ENCODE peak calls at places on chromosomes 7 and 10, in six cellular contexts. One of them, this sample, is unnamed.

GRCh38 chr7:99380823-99381663 is 6.5 kb downstream of the ARPC1B start:
- DNase-seq in K562: no peak
- DNase-seq in fibroblast of lung: no peak
- DNase-seq in IMR-90: no peak
- DNase-seq in colonic mucosa: peak
- DNase-seq in endodermal cell: no peak
- DNase-seq in this sample: no peak

GRCh38 chr7:28981282-28981555 is 23.1 kb upstream of the TRIL start:
- DNase-seq in colonic mucosa: no peak
- DNase-seq in endodermal cell: no peak
- DNase-seq in fibroblast of lung: no peak
- DNase-seq in K562: no peak
- DNase-seq in IMR-90: no peak
- DNase-seq in this sample: no peak

GRCh38 chr7:73520673-73521635 is 1.1 kb downstream of the BAZ1B start:
- DNase-seq in colonic mucosa: peak
- DNase-seq in fibroblast of lung: peak
- DNase-seq in endodermal cell: no peak
- DNase-seq in IMR-90: peak
- DNase-seq in K562: peak
- DNase-seq in this sample: peak

GRCh38 chr7:5574770-5575269 is 151.2 kb upstream of the TNRC18 start:
- DNase-seq in colonic mucosa: no peak
- DNase-seq in IMR-90: no peak
- DNase-seq in K562: peak
- DNase-seq in fibroblast of lung: no peak
- DNase-seq in endodermal cell: peak
- DNase-seq in this sample: peak

GRCh38 chr10:28130267-28130666 is 131.4 kb upstream of the ODAD2 start:
- DNase-seq in endodermal cell: no peak
- DNase-seq in K562: no peak
- DNase-seq in colonic mucosa: no peak
- DNase-seq in IMR-90: peak
- DNase-seq in fibroblast of lung: peak
- DNase-seq in this sample: peak

GRCh38 chr7:93719546-93719945 is 145.0 kb upstream of the CALCR start:
- DNase-seq in K562: peak
- DNase-seq in fibroblast of lung: peak
- DNase-seq in IMR-90: peak
- DNase-seq in colonic mucosa: no peak
- DNase-seq in endodermal cell: no peak
- DNase-seq in this sample: no peak

GRCh38 chr10:61285749-61286148 is 167.4 kb downstream of the TMEM26 start:
- DNase-seq in IMR-90: no peak
- DNase-seq in endodermal cell: peak
- DNase-seq in colonic mucosa: no peak
- DNase-seq in fibroblast of lung: peak
- DNase-seq in K562: no peak
- DNase-seq in this sample: no peak

GRCh38 chr7:7176421-7177043 is 5.8 kb upstream of the C1GALT1 start:
- DNase-seq in IMR-90: peak
- DNase-seq in colonic mucosa: no peak
- DNase-seq in endodermal cell: no peak
- DNase-seq in fibroblast of lung: peak
- DNase-seq in K562: peak
- DNase-seq in this sample: peak

GRCh38 chr10:1047937-1048336 is 982 bp downstream of the IDI1 start:
- DNase-seq in IMR-90: no peak
- DNase-seq in endodermal cell: peak
- DNase-seq in colonic mucosa: peak
- DNase-seq in K562: peak
- DNase-seq in fibroblast of lung: no peak
- DNase-seq in this sample: peak

GRCh38 chr10:132096223-132096622 is 30.5 kb downstream of the JAKMIP3 start:
- DNase-seq in K562: no peak
- DNase-seq in fibroblast of lung: no peak
- DNase-seq in endodermal cell: no peak
- DNase-seq in IMR-90: peak
- DNase-seq in colonic mucosa: no peak
- DNase-seq in this sample: no peak

GRCh38 chr7:47552631-47553030 is 29.3 kb downstream of the TNS3 start:
- DNase-seq in endodermal cell: no peak
- DNase-seq in K562: no peak
- DNase-seq in fibroblast of lung: peak
- DNase-seq in colonic mucosa: no peak
- DNase-seq in IMR-90: peak
- DNase-seq in this sample: no peak

GRCh38 chr10:29174389-29174788 is 114.5 kb upstream of the LYZL1 start:
- DNase-seq in colonic mucosa: no peak
- DNase-seq in endodermal cell: no peak
- DNase-seq in IMR-90: no peak
- DNase-seq in K562: peak
- DNase-seq in fibroblast of lung: no peak
- DNase-seq in this sample: no peak

GRCh38 chr10:6416892-6417512 is 163.1 kb downstream of the PRKCQ start:
- DNase-seq in fibroblast of lung: peak
- DNase-seq in endodermal cell: no peak
- DNase-seq in colonic mucosa: no peak
- DNase-seq in K562: peak
- DNase-seq in IMR-90: peak
- DNase-seq in this sample: peak

GRCh38 chr10:44460499-44460898 is 75.6 kb upstream of the CXCL12 start:
- DNase-seq in IMR-90: no peak
- DNase-seq in K562: no peak
- DNase-seq in fibroblast of lung: peak
- DNase-seq in endodermal cell: no peak
- DNase-seq in colonic mucosa: no peak
- DNase-seq in this sample: no peak

GRCh38 chr7:120052884-120053382 is 220.0 kb upstream of the KCND2 start:
- DNase-seq in IMR-90: peak
- DNase-seq in K562: peak
- DNase-seq in colonic mucosa: no peak
- DNase-seq in fibroblast of lung: peak
- DNase-seq in endodermal cell: no peak
- DNase-seq in this sample: peak

GRCh38 chr7:13411641-13412040 is 577.8 kb downstream of the ETV1 start:
- DNase-seq in K562: no peak
- DNase-seq in fibroblast of lung: no peak
- DNase-seq in endodermal cell: no peak
- DNase-seq in colonic mucosa: no peak
- DNase-seq in IMR-90: no peak
- DNase-seq in this sample: no peak

GRCh38 chr10:101644002-101644401 is 51.0 kb downstream of the FBXW4 start:
- DNase-seq in IMR-90: no peak
- DNase-seq in K562: no peak
- DNase-seq in fibroblast of lung: no peak
- DNase-seq in endodermal cell: peak
- DNase-seq in colonic mucosa: no peak
- DNase-seq in this sample: no peak

GRCh38 chr10:80104066-80104926 is 25.8 kb downstream of the TMEM254 start:
- DNase-seq in K562: no peak
- DNase-seq in fibroblast of lung: peak
- DNase-seq in endodermal cell: no peak
- DNase-seq in colonic mucosa: no peak
- DNase-seq in IMR-90: peak
- DNase-seq in this sample: peak

GRCh38 chr10:14556285-14556956 is 218.3 kb downstream of the FAM107B start:
- DNase-seq in colonic mucosa: no peak
- DNase-seq in fibroblast of lung: peak
- DNase-seq in endodermal cell: peak
- DNase-seq in IMR-90: peak
- DNase-seq in K562: peak
- DNase-seq in this sample: peak

GRCh38 chr10:25738776-25739175 is 195.3 kb upstream of the MYO3A start:
- DNase-seq in IMR-90: no peak
- DNase-seq in endodermal cell: no peak
- DNase-seq in fibroblast of lung: no peak
- DNase-seq in K562: no peak
- DNase-seq in colonic mucosa: no peak
- DNase-seq in this sample: no peak

GRCh38 chr10:101467286-101467770 is 113.4 kb downstream of the BTRC start:
- DNase-seq in K562: peak
- DNase-seq in fibroblast of lung: peak
- DNase-seq in endodermal cell: peak
- DNase-seq in IMR-90: peak
- DNase-seq in colonic mucosa: peak
- DNase-seq in this sample: peak

GRCh38 chr10:27819781-27820531 is 74.3 kb upstream of the MKX start:
- DNase-seq in endodermal cell: no peak
- DNase-seq in colonic mucosa: no peak
- DNase-seq in fibroblast of lung: peak
- DNase-seq in K562: no peak
- DNase-seq in IMR-90: peak
- DNase-seq in this sample: no peak

GRCh38 chr7:8435597-8436243 is 2.3 kb downstream of the NXPH1 start:
- DNase-seq in K562: no peak
- DNase-seq in endodermal cell: peak
- DNase-seq in fibroblast of lung: no peak
- DNase-seq in IMR-90: no peak
- DNase-seq in colonic mucosa: no peak
- DNase-seq in this sample: no peak

GRCh38 chr7:8434290-8435002 is 1.0 kb downstream of the NXPH1 start:
- DNase-seq in fibroblast of lung: no peak
- DNase-seq in K562: no peak
- DNase-seq in colonic mucosa: no peak
- DNase-seq in IMR-90: no peak
- DNase-seq in endodermal cell: peak
- DNase-seq in this sample: no peak

GRCh38 chr7:8436965-8437364 is 3.6 kb downstream of the NXPH1 start:
- DNase-seq in K562: peak
- DNase-seq in colonic mucosa: peak
- DNase-seq in endodermal cell: peak
- DNase-seq in fibroblast of lung: peak
- DNase-seq in IMR-90: no peak
- DNase-seq in this sample: peak

GRCh38 chr7:8433477-8434289 is at the start of gene NXPH1:
- DNase-seq in IMR-90: no peak
- DNase-seq in endodermal cell: peak
- DNase-seq in colonic mucosa: no peak
- DNase-seq in fibroblast of lung: no peak
- DNase-seq in K562: peak
- DNase-seq in this sample: peak

DNA sequence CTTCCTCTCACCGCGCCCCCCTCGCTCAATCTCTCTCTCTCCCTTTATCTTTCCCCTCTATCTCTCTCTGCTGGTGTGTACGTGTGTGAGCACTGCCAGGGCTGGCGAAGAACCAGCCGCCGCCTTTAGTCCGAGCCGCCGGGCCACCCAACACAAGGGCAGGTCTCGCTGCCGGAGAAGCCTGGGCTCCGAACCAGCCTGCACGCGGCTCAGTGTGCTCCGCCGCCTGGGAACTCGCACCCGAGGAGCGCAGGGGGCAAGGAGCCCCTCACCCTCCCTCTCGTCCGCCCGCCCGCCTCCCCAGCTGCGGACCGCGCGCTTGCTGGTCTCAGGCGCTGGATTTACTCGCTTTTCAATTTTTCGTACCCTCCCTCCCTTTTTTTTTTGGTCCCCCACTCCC is 1.7 kb downstream of the NXPH1 start:
- DNase-seq in K562: no peak
- DNase-seq in fibroblast of lung: no peak
- DNase-seq in IMR-90: no peak
- DNase-seq in colonic mucosa: no peak
- DNase-seq in endodermal cell: peak
- DNase-seq in this sample: no peak
- H3K27ac ChIP-seq in K562: no peak
- H3K27ac ChIP-seq in fibroblast of lung: no peak
- H3K27ac ChIP-seq in IMR-90: no peak
- H3K27ac ChIP-seq in colonic mucosa: no peak
- H3K27ac ChIP-seq in endodermal cell: no peak
- H3K27ac ChIP-seq in this sample: no peak

DNA sequence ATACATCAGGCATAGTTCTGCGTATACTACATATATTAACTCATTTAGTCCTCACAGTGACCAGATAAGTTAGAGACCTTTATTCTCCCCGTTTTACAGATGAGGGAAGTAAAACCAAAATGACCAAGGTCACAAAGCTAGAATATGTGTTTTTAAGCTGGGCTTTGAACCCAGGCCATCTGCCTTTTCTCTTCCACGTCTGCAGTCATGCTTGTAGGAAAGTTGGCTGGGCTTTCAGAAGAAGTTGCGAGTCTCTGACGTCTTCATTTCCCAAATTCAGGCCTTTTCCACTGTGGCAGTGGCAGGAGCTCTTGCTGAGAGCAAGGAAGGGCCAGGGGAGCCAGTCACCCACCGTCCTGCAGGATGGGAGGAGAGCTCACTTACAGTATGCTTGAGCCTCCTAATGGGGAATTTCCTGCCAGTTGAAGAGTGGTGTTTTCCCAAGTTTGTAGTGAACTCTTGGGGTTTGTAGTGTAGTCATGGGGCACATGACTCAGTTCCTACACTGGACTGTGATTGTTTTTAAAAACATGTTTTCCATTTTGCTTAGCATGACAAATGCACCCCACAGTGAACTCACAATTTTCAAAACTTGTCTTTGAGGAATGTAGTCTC is 34.2 kb downstream of the CYP17A1 start:
- DNase-seq in fibroblast of lung: peak
- DNase-seq in IMR-90: peak
- DNase-seq in endodermal cell: peak
- DNase-seq in colonic mucosa: no peak
- DNase-seq in K562: no peak
- DNase-seq in this sample: peak
- H3K9ac ChIP-seq in fibroblast of lung: peak
- H3K9ac ChIP-seq in IMR-90: peak
- H3K9ac ChIP-seq in endodermal cell: no peak
- H3K9ac ChIP-seq in colonic mucosa: no peak
- H3K9ac ChIP-seq in K562: no peak
- H3K9ac ChIP-seq in this sample: peak

GRCh38 chr7:10460474-10460873 is 513.2 kb upstream of the PHF14 start:
- DNase-seq in IMR-90: no peak
- DNase-seq in K562: no peak
- DNase-seq in colonic mucosa: no peak
- DNase-seq in fibroblast of lung: no peak
- DNase-seq in endodermal cell: no peak
- DNase-seq in this sample: no peak
- TF ChIP-seq CTCF in IMR-90: no peak
- TF ChIP-seq CTCF in K562: no peak
- TF ChIP-seq CTCF in colonic mucosa: no peak
- TF ChIP-seq CTCF in fibroblast of lung: no peak
- TF ChIP-seq CTCF in endodermal cell: no peak
- TF ChIP-seq CTCF in this sample: no peak

GRCh38 chr10:31656820-31657470 is 271.7 kb downstream of the ARHGAP12 start:
- DNase-seq in IMR-90: no peak
- DNase-seq in fibroblast of lung: no peak
- DNase-seq in colonic mucosa: no peak
- DNase-seq in endodermal cell: no peak
- DNase-seq in K562: no peak
- DNase-seq in this sample: peak
- H3K27ac ChIP-seq in IMR-90: no peak
- H3K27ac ChIP-seq in fibroblast of lung: no peak
- H3K27ac ChIP-seq in colonic mucosa: peak
- H3K27ac ChIP-seq in endodermal cell: no peak
- H3K27ac ChIP-seq in K562: no peak
- H3K27ac ChIP-seq in this sample: no peak